ENCODE peak calls at places on chromosomes 11 and 22, in six cellular contexts. S, U, P, R, F and O are unnamed samples. For H3K4me1, the result is how much of the 10 kb centered on the place peaks cover.

GRCh38 chr11:17653606-17654005 is 65.8 kb upstream of the MYOD1 start:
- DNase-seq in U (no peak), R (no peak), P (no peak), S (no peak), F (no peak), O (no peak)

GRCh38 chr11:105032495-105032894 is 2.4 kb downstream of the CASP1 start:
- DNase-seq in P (no peak), R (no peak), U (no peak), S (no peak), F (no peak), O (no peak)

GRCh38 chr11:76665921-76666351 is 4.6 kb downstream of the LRRC32 start:
- DNase-seq in S (no peak), P (no peak), F (peak), R (no peak), U (no peak), O (no peak)

GRCh38 chr11:19988598-19988997 is 171.7 kb downstream of the DBX1 start:
- DNase-seq in U (no peak), P (peak), R (peak), S (no peak), F (peak), O (no peak)

GRCh38 chr11:15603208-15603607 is 488.5 kb downstream of the INSC start:
- DNase-seq in R (no peak), S (no peak), F (peak), U (no peak), P (no peak), O (no peak)

GRCh38 chr11:76073716-76074115 is 132.6 kb downstream of the WNT11 start:
- DNase-seq in R (peak), P (peak), F (no peak), S (no peak), U (no peak), O (no peak)

GRCh38 chr11:10807629-10808552 is 835 bp downstream of the EIF4G2 start:
- DNase-seq in R (peak), P (peak), F (peak), U (peak), S (peak), O (peak)

GRCh38 chr22:48504519-48505140 is 1323.0 kb downstream of the BRD1 start:
- DNase-seq in U (no peak), R (no peak), P (no peak), S (no peak), F (no peak), O (no peak)

GRCh38 chr11:115759622-115760527 is 255.7 kb upstream of the CADM1 start:
- DNase-seq in R (peak), P (peak), S (peak), U (peak), F (peak), O (peak)

GRCh38 chr11:128581908-128582307 is 5.5 kb downstream of the ETS1 start:
- DNase-seq in S (no peak), F (no peak), U (no peak), P (no peak), R (no peak), O (no peak)
- H3K4me1 ChIP-seq in S (under half), F (under half), U (under half), P (under half), R (under half), O (under half)

DNA sequence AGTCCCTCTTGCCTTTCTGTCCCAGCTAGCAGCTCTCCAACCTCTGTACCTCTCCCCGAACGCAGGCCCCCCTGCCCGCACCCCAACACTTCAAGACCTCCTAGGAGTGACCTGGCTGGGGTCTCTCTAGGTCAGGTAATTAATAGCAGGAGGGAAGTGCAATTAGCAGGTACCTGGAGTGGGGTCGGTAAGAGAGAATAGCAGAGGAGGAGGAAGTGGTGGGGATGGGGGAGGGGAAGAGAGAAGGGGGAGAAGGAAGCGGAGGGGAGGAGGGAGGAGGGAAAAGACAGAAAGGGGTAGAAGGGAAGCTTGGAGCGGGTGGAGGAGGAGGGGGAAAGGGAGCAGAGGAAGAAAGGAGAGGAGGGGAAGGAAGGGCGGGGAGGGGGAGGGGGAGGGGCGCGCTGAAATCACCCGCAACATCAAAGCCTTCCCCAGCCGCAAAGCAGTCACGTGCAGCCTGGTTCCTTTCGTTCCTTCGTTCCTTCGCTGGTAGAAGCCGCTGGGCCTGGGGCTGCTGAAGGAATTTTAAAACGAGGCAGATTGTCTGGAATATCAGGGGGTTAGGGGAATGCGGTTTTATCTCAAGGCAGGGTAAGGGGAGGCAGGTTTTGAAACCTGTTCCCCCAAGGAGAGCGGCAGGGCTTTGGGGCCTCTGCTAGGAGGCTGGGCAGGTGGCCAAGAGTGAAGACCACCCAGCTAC is 29.3 kb upstream of the TCF20 start:
- DNase-seq in U (no peak), F (no peak), P (peak), R (no peak), S (no peak), O (no peak)
- H3K4me1 ChIP-seq in U (under half), F (under half), P (under half), R (under half), S (under half), O (under half)

GRCh38 chr11:78426845-78427244 is 9.2 kb upstream of the GAB2 start:
- DNase-seq in S (no peak), F (no peak), R (no peak), P (no peak), U (no peak), O (no peak)
- H3K4me1 ChIP-seq in S (under half), F (under half), R (under half), P (under half), U (under half), O (under half)

DNA sequence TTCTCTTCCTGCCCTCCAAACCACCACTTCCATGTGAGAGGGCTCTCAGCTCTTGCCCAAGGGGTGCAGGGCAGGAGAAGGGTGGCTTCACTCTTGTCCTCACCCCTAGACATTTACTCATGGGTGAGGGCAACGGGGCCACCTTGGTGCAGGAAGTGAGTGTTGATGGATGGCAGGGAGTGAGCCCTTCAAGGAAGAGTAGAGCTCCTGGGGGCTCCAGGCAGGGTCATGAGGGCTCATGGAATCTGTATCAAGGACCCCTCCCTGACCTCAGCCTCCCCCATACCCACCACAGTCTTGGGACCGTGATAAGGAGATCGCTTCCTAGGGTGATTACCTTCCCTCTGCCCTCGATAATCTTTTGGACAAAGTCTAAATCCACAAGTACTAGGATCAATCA is 37.8 kb downstream of the TSPAN18 start:
- DNase-seq in S (no peak), F (peak), U (no peak), P (no peak), R (no peak), O (no peak)
- H3K4me1 ChIP-seq in S (under half), F (under half), U (under half), P (half or more), R (under half), O (under half)

GRCh38 chr11:14443642-14444041 is 56.0 kb downstream of the COPB1 start:
- DNase-seq in F (no peak), U (peak), R (peak), P (peak), S (no peak), O (peak)

GRCh38 chr11:14448229-14448628 is 51.4 kb downstream of the COPB1 start:
- DNase-seq in R (no peak), S (no peak), P (no peak), F (no peak), U (no peak), O (no peak)

GRCh38 chr11:14446701-14447169 is 52.9 kb downstream of the COPB1 start:
- DNase-seq in F (no peak), P (peak), U (no peak), S (no peak), R (peak), O (no peak)

GRCh38 chr11:14444441-14445189 is 55.0 kb downstream of the COPB1 start:
- DNase-seq in P (no peak), F (no peak), R (no peak), S (no peak), U (no peak), O (no peak)

DNA sequence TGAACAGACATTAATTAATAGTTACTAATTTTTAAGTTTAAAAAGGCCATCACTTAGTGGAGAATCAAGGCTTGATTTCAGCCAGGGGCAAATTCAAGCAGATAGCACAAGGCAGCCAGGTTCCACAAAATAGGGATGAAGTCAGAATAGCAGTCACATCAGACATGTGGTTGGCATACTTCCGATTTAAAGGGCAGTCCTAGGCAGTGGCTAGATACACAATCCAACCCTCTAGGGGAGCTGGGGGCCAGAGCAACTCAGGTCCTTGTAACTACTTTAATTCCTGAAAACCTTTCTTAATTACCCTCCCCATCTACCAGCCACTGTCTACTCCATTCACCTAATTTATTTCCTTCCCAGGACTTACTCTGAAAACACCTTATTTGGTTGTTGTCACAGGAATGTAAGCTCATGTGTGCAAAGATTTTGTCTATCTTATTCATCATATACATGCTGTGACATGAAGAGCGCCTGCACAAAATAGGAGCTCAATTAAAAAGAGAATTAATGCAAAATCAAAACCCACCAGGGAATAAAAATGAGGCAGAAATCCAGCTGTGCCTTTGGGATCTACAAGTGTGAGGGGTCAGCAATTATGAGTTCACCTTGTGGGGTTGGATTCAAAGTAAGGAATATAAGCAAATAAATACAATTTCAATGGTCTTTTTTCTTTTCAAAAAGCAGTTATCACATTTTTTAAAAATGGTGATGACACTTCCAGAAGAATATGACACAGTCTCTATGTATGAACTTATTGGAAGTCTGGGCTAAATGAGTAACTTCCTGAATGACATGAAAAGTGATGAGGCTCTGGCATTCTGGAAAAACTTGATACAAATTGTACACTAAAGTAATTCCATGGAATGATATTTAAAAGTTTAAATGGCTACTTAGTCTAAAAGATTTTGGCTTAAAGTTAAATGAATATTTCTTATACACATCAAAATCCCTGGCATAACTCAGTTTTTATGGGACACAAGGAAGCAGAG is 53.8 kb downstream of the COPB1 start:
- DNase-seq in U (no peak), S (no peak), F (no peak), R (peak), P (peak), O (no peak)
- H3K4me1 ChIP-seq in U (under half), S (under half), F (under half), R (under half), P (under half), O (under half)

GRCh38 chr11:36453678-36454077 is 56.4 kb downstream of the TRAF6 start:
- DNase-seq in S (no peak), P (peak), F (no peak), R (peak), U (no peak), O (no peak)
- H3K4me1 ChIP-seq in S (under half), P (under half), F (under half), R (half or more), U (under half), O (under half)